ENCODE peak calls at places on chromosome 4, in seven cellular contexts. D, U, R, M, A, E and W are unnamed samples.
A peak's percentile ranks its signal among the peaks of the same experiment; 100 is the strongest.

GRCh38 chr4:146478009-146478408 is 43.7 kb downstream of the SLC10A7 start:
- DNase-seq in D (no peak), U (no peak), R (no peak), M (no peak), A (no peak), E (no peak), W (no peak)

GRCh38 chr4:138138774-138139173 is 103.4 kb downstream of the SLC7A11 start:
- DNase-seq in D (no peak), U (no peak), R (no peak), M (no peak), A (no peak), E (no peak), W (no peak)

GRCh38 chr4:184972996-184973395 is 45.3 kb upstream of the HELT start:
- DNase-seq in D (no peak), U (no peak), R (no peak), M (no peak), A (no peak), E (no peak), W (no peak)

GRCh38 chr4:167578906-167579305 is 344.6 kb upstream of the SPOCK3 start:
- DNase-seq in D (no peak), U (no peak), R (no peak), M (no peak), A (no peak), E (no peak), W (no peak)

GRCh38 chr4:7911044-7911578 is 28.6 kb downstream of the AFAP1 start:
- DNase-seq in D (peak; percentile 76), U (no peak), R (no peak), M (no peak), A (no peak), E (no peak), W (no peak)

GRCh38 chr4:142660728-142661127 is 185.4 kb downstream of the INPP4B start:
- DNase-seq in D (no peak), U (no peak), R (no peak), M (no peak), A (no peak), E (no peak), W (no peak)

GRCh38 chr4:183407128-183407585 is 37.3 kb upstream of the CDKN2AIP start:
- DNase-seq in D (peak; percentile 43), U (peak; percentile 92), R (peak; percentile 83), M (peak; percentile 88), A (peak; percentile 88), E (peak; percentile 74), W (peak; percentile 84)

GRCh38 chr4:13570916-13571315 is 26.6 kb upstream of the NKX3-2 start:
- DNase-seq in D (no peak), U (no peak), R (no peak), M (no peak), A (no peak), E (no peak), W (no peak)

GRCh38 chr4:105057370-105058096 is 89.1 kb upstream of the TET2 start:
- DNase-seq in D (no peak), U (no peak), R (no peak), M (no peak), A (no peak), E (no peak), W (no peak)

GRCh38 chr4:111854494-111855087 is 290.7 kb upstream of the FAM241A start:
- DNase-seq in D (peak; percentile 19), U (no peak), R (no peak), M (no peak), A (no peak), E (no peak), W (no peak)

GRCh38 chr4:72974694-72975487 is 94.6 kb downstream of the COX18 start:
- DNase-seq in D (no peak), U (no peak), R (no peak), M (no peak), A (no peak), E (no peak), W (no peak)

GRCh38 chr4:165756831-165757230 is 116.2 kb upstream of the TLL1 start:
- DNase-seq in D (no peak), U (no peak), R (no peak), M (no peak), A (no peak), E (no peak), W (no peak)

GRCh38 chr4:24515698-24516097 is 68.7 kb downstream of the DHX15 start:
- DNase-seq in D (no peak), U (no peak), R (no peak), M (no peak), A (no peak), E (no peak), W (no peak)

GRCh38 chr4:6749340-6750171 is 33.0 kb upstream of the KIAA0232 start:
- DNase-seq in D (no peak), U (no peak), R (no peak), M (no peak), A (peak; percentile 85), E (no peak), W (no peak)

GRCh38 chr4:139913398-139913990 is 240.5 kb downstream of the MAML3 start:
- DNase-seq in D (no peak), U (no peak), R (no peak), M (no peak), A (peak; percentile 46), E (no peak), W (no peak)

GRCh38 chr4:182807841-182808548 is 109.2 kb downstream of the DCTD start:
- DNase-seq in D (no peak), U (no peak), R (no peak), M (no peak), A (no peak), E (no peak), W (no peak)

GRCh38 chr4:176286728-176287127 is 17.7 kb upstream of the ASB5 start:
- DNase-seq in D (peak; percentile 73), U (no peak), R (no peak), M (no peak), A (no peak), E (no peak), W (no peak)

GRCh38 chr4:108060686-108061321 is 71.1 kb downstream of the HADH start:
- DNase-seq in D (no peak), U (no peak), R (no peak), M (no peak), A (no peak), E (no peak), W (no peak)

GRCh38 chr4:184534511-184535391 is 60.4 kb upstream of the IRF2 start:
- DNase-seq in D (peak; percentile 14), U (no peak), R (peak; percentile 69), M (no peak), A (no peak), E (no peak), W (peak; percentile 41)

GRCh38 chr4:139704915-139705485 is 39.4 kb downstream of the MGST2 start:
- DNase-seq in D (no peak), U (no peak), R (no peak), M (no peak), A (no peak), E (no peak), W (no peak)

GRCh38 chr4:54231419-54232150 is 2.5 kb downstream of the PDGFRA start:
- DNase-seq in D (no peak), U (no peak), R (no peak), M (no peak), A (no peak), E (no peak), W (no peak)

GRCh38 chr4:5705672-5706310 is 2.6 kb downstream of the EVC2 start:
- DNase-seq in D (no peak), U (no peak), R (no peak), M (no peak), A (no peak), E (no peak), W (no peak)

GRCh38 chr4:86891785-86892638 is at the start of gene C4orf36:
- DNase-seq in D (no peak), U (peak; percentile 23), R (no peak), M (no peak), A (peak; percentile 79), E (no peak), W (peak; percentile 50)

GRCh38 chr4:3792813-3793212 is 26.6 kb downstream of the ADRA2C start:
- DNase-seq in D (no peak), U (no peak), R (no peak), M (no peak), A (no peak), E (no peak), W (no peak)

GRCh38 chr4:66294626-66295025 is 624.3 kb upstream of the EPHA5 start:
- DNase-seq in D (no peak), U (no peak), R (no peak), M (no peak), A (no peak), E (no peak), W (no peak)

GRCh38 chr4:145580906-145581305 is 38.3 kb upstream of the MMAA start:
- DNase-seq in D (no peak), U (no peak), R (no peak), M (no peak), A (no peak), E (no peak), W (no peak)

GRCh38 chr4:141132689-141133145 is 552 bp downstream of the RNF150 start:
- DNase-seq in D (no peak), U (no peak), R (no peak), M (no peak), A (no peak), E (no peak), W (no peak)

GRCh38 chr4:15659768-15660394 is 4.7 kb upstream of the FBXL5 start:
- DNase-seq in D (no peak), U (peak; percentile 7), R (no peak), M (no peak), A (no peak), E (no peak), W (no peak)

GRCh38 chr4:168732714-168733113 is 235.9 kb downstream of the PALLD start:
- DNase-seq in D (no peak), U (no peak), R (no peak), M (no peak), A (no peak), E (no peak), W (no peak)

GRCh38 chr4:161248880-161249279 is 914.9 kb downstream of the FSTL5 start:
- DNase-seq in D (no peak), U (no peak), R (no peak), M (no peak), A (no peak), E (no peak), W (no peak)

GRCh38 chr4:26736621-26737020 is 124.0 kb upstream of the STIM2 start:
- DNase-seq in D (no peak), U (no peak), R (no peak), M (no peak), A (no peak), E (no peak), W (no peak)

GRCh38 chr4:138627096-138627495 is 384.9 kb upstream of the SLC7A11 start:
- DNase-seq in D (no peak), U (no peak), R (no peak), M (no peak), A (no peak), E (no peak), W (no peak)

GRCh38 chr4:11440481-11441181 is 11.9 kb upstream of the HS3ST1 start:
- DNase-seq in D (no peak), U (no peak), R (no peak), M (no peak), A (no peak), E (no peak), W (no peak)

GRCh38 chr4:136036744-136037143 is 1495.5 kb downstream of the PCDH18 start:
- DNase-seq in D (peak; percentile 79), U (no peak), R (no peak), M (no peak), A (no peak), E (no peak), W (no peak)

GRCh38 chr4:184450743-184451142 is 23.6 kb downstream of the IRF2 start:
- DNase-seq in D (no peak), U (no peak), R (no peak), M (no peak), A (no peak), E (no peak), W (no peak)